ENCODE peak calls at places on chromosomes 3 and 15, in five cellular contexts. S, N, G, H and X are unnamed samples.

GRCh38 chr15:68051109-68051508 is 3.0 kb upstream of the PIAS1 start:
- DNase-seq in S (no peak), N (no peak), G (no peak), H (no peak), X (no peak)

GRCh38 chr3:146020969-146021368 is 140.0 kb downstream of the PLOD2 start:
- DNase-seq in S (no peak), N (no peak), G (no peak), H (no peak), X (no peak)

GRCh38 chr15:45941367-45941766 is 306.5 kb downstream of the SQOR start:
- DNase-seq in S (no peak), N (no peak), G (no peak), H (no peak), X (no peak)

GRCh38 chr3:137866933-137867332 is 102.8 kb downstream of the SOX14 start:
- DNase-seq in S (no peak), N (no peak), G (no peak), H (no peak), X (no peak)

GRCh38 chr3:106820726-106821362 is 556.4 kb upstream of the CCDC54 start:
- DNase-seq in S (no peak), N (no peak), G (peak; percentile 20), H (no peak), X (no peak)

GRCh38 chr3:156246939-156247725 is 126.8 kb downstream of the KCNAB1 start:
- DNase-seq in S (peak; percentile 73), N (no peak), G (no peak), H (peak; percentile 33), X (no peak)

GRCh38 chr15:76313731-76314130 is 2.5 kb upstream of the ETFA start:
- DNase-seq in S (no peak), N (no peak), G (no peak), H (no peak), X (no peak)

GRCh38 chr15:56040081-56041035 is 46.9 kb upstream of the NEDD4 start:
- DNase-seq in S (peak; percentile 94), N (no peak), G (peak; percentile 55), H (peak; percentile 97), X (peak; percentile 95)

GRCh38 chr3:19065027-19065426 is 83.3 kb upstream of the KCNH8 start:
- DNase-seq in S (no peak), N (no peak), G (no peak), H (no peak), X (no peak)

GRCh38 chr3:157130138-157130880 is 29.6 kb downstream of the CCNL1 start:
- DNase-seq in S (peak; percentile 74), N (peak; percentile 78), G (peak; percentile 79), H (peak; percentile 91), X (peak; percentile 81)

GRCh38 chr3:183158552-183159006 is 4.0 kb downstream of the LAMP3 start:
- DNase-seq in S (peak; percentile 83), N (no peak), G (no peak), H (peak; percentile 86), X (no peak)

GRCh38 chr3:46705751-46706572 is 4.8 kb downstream of the TMIE start:
- DNase-seq in S (peak; percentile 58), N (peak; percentile 59), G (peak; percentile 41), H (no peak), X (peak; percentile 56)

GRCh38 chr3:146165370-146165769 is 4.4 kb upstream of the PLOD2 start:
- DNase-seq in S (peak; percentile 96), N (no peak), G (no peak), H (no peak), X (no peak)

GRCh38 chr3:14511971-14512943 is 27.9 kb downstream of the GRIP2 start:
- DNase-seq in S (no peak), N (peak; percentile 70), G (no peak), H (no peak), X (peak; percentile 34)

GRCh38 chr15:67918205-67918861 is 78.5 kb upstream of the RNU6-1 start:
- DNase-seq in S (no peak), N (no peak), G (no peak), H (no peak), X (no peak)

GRCh38 chr3:126114406-126115386 is 30.8 kb upstream of the SLC41A3 start:
- DNase-seq in S (no peak), N (peak; percentile 66), G (no peak), H (no peak), X (peak; percentile 38)

GRCh38 chr15:67543348-67543718 is 830 bp downstream of the MAP2K5 start:
- DNase-seq in S (peak; percentile 3), N (peak; percentile 76), G (no peak), H (peak; percentile 11), X (no peak)

GRCh38 chr3:157373783-157374182 is 62.9 kb upstream of the PTX3 start:
- DNase-seq in S (peak; percentile 33), N (no peak), G (no peak), H (no peak), X (no peak)

GRCh38 chr3:143507735-143508580 is 340.3 kb downstream of the SLC9A9 start:
- DNase-seq in S (peak; percentile 86), N (no peak), G (no peak), H (peak; percentile 64), X (no peak)

GRCh38 chr3:22565393-22565792 is 637.7 kb upstream of the UBE2E2 start:
- DNase-seq in S (no peak), N (no peak), G (no peak), H (no peak), X (no peak)

GRCh38 chr3:195181781-195182469 is 89.0 kb downstream of the XXYLT1 start:
- DNase-seq in S (no peak), N (no peak), G (no peak), H (no peak), X (no peak)

GRCh38 chr3:195181107-195181498 is 89.9 kb downstream of the XXYLT1 start:
- DNase-seq in S (no peak), N (no peak), G (no peak), H (no peak), X (no peak)

GRCh38 chr3:195184716-195185421 is 86.1 kb downstream of the XXYLT1 start:
- DNase-seq in S (no peak), N (no peak), G (no peak), H (no peak), X (no peak)

GRCh38 chr3:195182470-195182795 is 88.5 kb downstream of the XXYLT1 start:
- DNase-seq in S (peak; percentile 83), N (no peak), G (no peak), H (no peak), X (no peak)

DNA sequence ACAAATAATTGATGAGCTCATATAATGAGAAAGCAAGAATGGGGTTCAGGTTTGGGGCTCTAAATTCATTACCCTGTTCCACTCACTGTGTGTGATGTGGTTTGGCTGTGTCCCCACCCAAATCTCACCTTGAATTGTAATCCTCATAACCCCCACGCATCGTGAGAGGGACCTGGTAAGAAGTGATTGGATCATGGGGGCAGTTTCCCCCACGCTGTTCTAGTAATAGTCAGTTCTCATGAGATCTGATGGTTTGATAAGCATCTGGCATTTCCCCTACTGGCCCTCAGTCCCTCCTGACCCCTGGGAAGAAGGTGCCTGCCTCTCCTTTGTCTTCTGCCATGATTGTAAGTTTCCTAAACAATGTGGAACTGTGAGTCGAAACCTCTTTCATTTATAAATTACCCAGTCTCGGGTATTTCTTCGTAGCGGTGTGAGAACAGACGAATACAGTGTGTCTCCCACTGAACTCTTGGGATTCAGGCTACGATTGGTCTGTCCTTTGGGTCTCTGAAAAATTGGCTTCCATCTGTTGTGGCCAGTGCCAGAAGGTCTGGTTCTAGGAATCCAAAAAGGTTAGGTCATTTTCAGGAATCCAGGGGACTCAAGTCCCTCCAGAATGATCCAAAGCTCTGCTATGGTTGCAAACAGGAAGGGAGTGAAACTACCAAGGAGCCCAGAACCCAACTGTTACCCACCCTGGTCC is 87.7 kb downstream of the XXYLT1 start:
- DNase-seq in S (peak; percentile 43), N (no peak), G (no peak), H (no peak), X (no peak)
- H3K4me3 ChIP-seq in S (no peak overlapping the region), N (no peak overlapping the region), G (no peak overlapping the region), H (no peak overlapping the region), X (no peak overlapping the region)

GRCh38 chr15:74200394-74200793 is 2.2 kb downstream of the STRA6 start:
- DNase-seq in S (peak; percentile 79), N (no peak), G (no peak), H (peak; percentile 87), X (no peak)

GRCh38 chr15:74201656-74202420 is 749 bp downstream of the STRA6 start:
- DNase-seq in S (peak; percentile 70), N (no peak), G (no peak), H (peak; percentile 87), X (no peak)

GRCh38 chr15:74203914-74204431 is 1.4 kb upstream of the STRA6 start:
- DNase-seq in S (peak; percentile 86), N (no peak), G (no peak), H (peak; percentile 31), X (no peak)

GRCh38 chr15:74200871-74201419 is 1.6 kb downstream of the STRA6 start:
- DNase-seq in S (peak; percentile 54), N (no peak), G (no peak), H (no peak), X (no peak)

DNA sequence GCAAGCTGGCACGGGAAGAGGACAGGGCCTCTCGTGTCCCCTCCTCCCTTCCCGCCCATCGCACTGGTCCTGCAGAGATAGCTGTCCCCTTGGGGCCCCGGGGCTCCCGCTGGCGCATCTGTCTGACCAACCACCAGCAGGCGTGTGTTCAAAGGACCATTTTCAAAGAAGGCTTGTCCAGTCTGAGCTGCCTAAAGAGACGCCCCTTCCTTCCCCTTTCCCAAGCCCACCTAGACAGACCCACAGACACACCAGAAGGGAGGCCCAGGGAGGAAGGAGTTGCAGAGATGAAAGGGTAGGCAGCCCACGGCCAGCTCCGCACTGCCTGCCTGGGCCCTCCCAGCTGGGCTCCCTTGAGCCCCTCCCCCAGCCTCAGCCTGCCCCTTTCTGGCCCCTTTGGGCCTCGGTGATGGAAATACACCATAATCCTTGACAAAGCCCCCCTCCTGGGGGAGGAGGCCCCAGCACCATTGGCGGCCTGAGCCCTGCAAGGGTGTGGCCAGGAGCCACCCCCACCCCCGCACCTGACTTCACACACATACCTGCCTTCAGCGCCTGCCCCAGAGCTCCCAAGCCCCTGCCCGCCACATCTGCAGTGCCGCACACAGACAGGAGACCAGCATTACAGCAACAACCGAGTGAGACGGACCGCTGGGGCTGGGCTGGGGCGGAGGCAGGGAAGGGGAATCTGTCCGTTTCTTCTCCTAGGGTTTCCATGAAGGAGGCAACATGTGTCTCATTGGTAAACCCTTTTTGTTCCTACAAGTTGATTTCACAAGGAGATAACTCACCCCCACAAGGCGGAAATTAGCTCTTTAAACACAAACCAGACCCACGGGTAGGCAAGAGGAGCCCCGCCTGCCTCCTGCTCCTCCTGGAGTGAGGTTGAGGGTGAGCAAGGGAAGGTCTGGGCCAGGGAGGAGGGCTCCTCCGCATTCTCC is at the start of gene STRA6:
- DNase-seq in S (peak; percentile 59), N (no peak), G (no peak), H (peak; percentile 37), X (no peak)
- TF ChIP-seq CTCF in S (no peak), N (no peak), G (no peak), H (peak; percentile 23), X (no peak)

DNA sequence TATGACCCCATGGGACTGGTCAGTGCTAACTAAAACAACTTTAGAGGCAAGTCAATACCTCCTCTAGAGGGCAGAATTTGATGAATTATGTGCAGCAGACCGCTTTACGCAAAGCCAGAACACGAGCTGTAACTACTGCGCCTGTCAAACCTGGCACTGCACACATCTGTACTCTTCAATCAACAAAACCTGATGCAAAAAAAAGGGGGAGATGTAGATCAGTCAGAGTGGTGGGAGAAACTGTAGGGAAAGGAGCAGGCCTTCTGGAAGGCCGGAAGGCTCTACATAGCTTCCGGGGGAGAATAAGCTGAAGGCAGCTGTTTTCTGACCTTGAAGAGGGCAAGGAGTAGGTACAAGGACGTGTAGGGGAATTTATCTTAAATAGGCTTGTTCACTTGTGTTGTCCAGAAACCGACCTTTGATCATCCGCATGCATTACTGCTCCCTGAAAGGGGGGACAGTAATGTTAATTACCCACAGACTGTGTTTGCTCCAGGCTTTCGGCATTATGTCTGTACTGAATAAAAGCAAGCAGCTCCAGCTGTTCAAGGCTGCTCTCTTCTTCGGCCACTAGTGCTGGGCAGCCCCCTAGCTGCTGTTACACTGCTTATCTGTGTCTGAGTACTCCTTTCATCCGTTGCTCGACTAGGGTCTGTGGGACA is 41.0 kb downstream of the GPR160 start:
- DNase-seq in S (no peak), N (no peak), G (no peak), H (no peak), X (no peak)
- H3K4me1 ChIP-seq in S (no peaks in the 10 kb centered on the region), N (peaks cover 4% of the 10 kb centered on the region), G (no peaks in the 10 kb centered on the region), H (no peaks in the 10 kb centered on the region), X (no peaks in the 10 kb centered on the region)

GRCh38 chr3:176521531-176522175 is 675.6 kb downstream of the TBL1XR1 start:
- DNase-seq in S (peak; percentile 84), N (no peak), G (no peak), H (no peak), X (no peak)
- H3K4me3 ChIP-seq in S (no peak overlapping the region), N (no peak overlapping the region), G (no peak overlapping the region), H (no peak overlapping the region), X (no peak overlapping the region)